ENCODE peak calls at places on chromosomes 12 and 14, in eight cellular contexts. N is tibial nerve, B is thyroid gland, J is adrenal gland, P is psoas muscle, H is SK-N-SH, I is PC-9, Z is DND-41. C is an unnamed sample.

GRCh38 chr12:115440438-115440837 is 756.5 kb upstream of the TBX3 start:
- DNase-seq in B (peak; percentile 8), N (no peak), I (no peak), J (peak; percentile 68), H (no peak), Z (no peak), P (peak; percentile 60), C (peak; percentile 59)

GRCh38 chr14:75280831-75281690 is 2.4 kb downstream of the FOS start:
- DNase-seq in J (peak; percentile 42), Z (no peak), B (no peak), N (peak; percentile 54), H (no peak), I (no peak), P (no peak), C (no peak)

GRCh38 chr12:63792333-63792732 is 12.6 kb downstream of the RXYLT1 start:
- DNase-seq in N (no peak), B (no peak), H (no peak), P (no peak), J (no peak), Z (no peak), I (no peak), C (no peak)

GRCh38 chr12:40692617-40693502 is 621 bp downstream of the CNTN1 start:
- DNase-seq in B (peak; percentile 17), Z (no peak), I (peak; percentile 19), J (no peak), H (peak; percentile 66), P (peak; percentile 16), N (no peak), C (no peak)

GRCh38 chr12:117367006-117367638 is 5.7 kb upstream of the NOS1 start:
- DNase-seq in Z (peak; percentile 73), I (peak; percentile 63), B (peak; percentile 83), N (peak; percentile 74), H (peak; percentile 76), J (peak; percentile 85), P (peak; percentile 54), C (peak; percentile 70)

GRCh38 chr12:126856958-126857357 is 1410.0 kb upstream of the TMEM132C start:
- DNase-seq in I (no peak), J (no peak), H (no peak), N (no peak), B (no peak), P (no peak), Z (no peak), C (no peak)

GRCh38 chr12:30508205-30508967 is 187.3 kb downstream of the IPO8 start:
- DNase-seq in N (no peak), J (no peak), Z (no peak), B (no peak), I (no peak), P (no peak), H (no peak), C (no peak)

GRCh38 chr14:86852530-86852929 is 1140.5 kb downstream of the GALC start:
- DNase-seq in Z (no peak), P (no peak), H (no peak), B (no peak), I (no peak), N (no peak), J (no peak), C (no peak)

GRCh38 chr12:101792046-101792931 is 38.5 kb downstream of the GNPTAB start:
- DNase-seq in Z (no peak), H (peak; percentile 10), J (no peak), P (no peak), N (no peak), B (no peak), I (no peak), C (no peak)

GRCh38 chr14:20381341-20381740 is 32.0 kb downstream of the TEP1 start:
- DNase-seq in Z (no peak), H (no peak), I (no peak), J (no peak), N (no peak), B (no peak), P (no peak), C (no peak)
- H3K36me3 ChIP-seq in Z (peaks cover 91% of the 10 kb centered on the region), H (peaks cover 89% of the 10 kb centered on the region), I (no peaks in the 10 kb centered on the region), J (no peaks in the 10 kb centered on the region), N (peaks cover 10% of the 10 kb centered on the region), B (peaks cover 98% of the 10 kb centered on the region), P (peaks cover 100% of the 10 kb centered on the region), C (peaks cover 87% of the 10 kb centered on the region)

GRCh38 chr14:77140343-77140936 is 1.2 kb downstream of the ZDHHC22 start:
- DNase-seq in I (no peak), J (no peak), B (no peak), P (no peak), H (no peak), N (no peak), Z (no peak), C (no peak)
- H3K27me3 ChIP-seq in I (peaks cover 95% of the 10 kb centered on the region), J (peaks cover 65% of the 10 kb centered on the region), B (peaks cover 27% of the 10 kb centered on the region), P (peaks cover 22% of the 10 kb centered on the region), H (peaks cover 40% of the 10 kb centered on the region), N (peaks cover 97% of the 10 kb centered on the region), Z (no peaks in the 10 kb centered on the region), C (peaks cover 59% of the 10 kb centered on the region)

GRCh38 chr12:132777614-132778013 is 16.0 kb upstream of the ANKLE2 start:
- DNase-seq in J (no peak), N (no peak), Z (no peak), H (no peak), P (no peak), I (no peak), B (no peak), C (no peak)

GRCh38 chr12:132783917-132784531 is 22.4 kb upstream of the ANKLE2 start:
- DNase-seq in I (no peak), J (peak; percentile 56), Z (no peak), H (no peak), P (no peak), N (peak; percentile 29), B (no peak), C (no peak)

GRCh38 chr12:132776816-132777568 is 15.4 kb upstream of the ANKLE2 start:
- DNase-seq in H (no peak), Z (no peak), N (peak; percentile 19), J (peak; percentile 37), B (no peak), P (peak; percentile 45), I (no peak), C (peak; percentile 68)

GRCh38 chr12:132781938-132782337 is 20.3 kb upstream of the ANKLE2 start:
- DNase-seq in N (no peak), Z (no peak), H (no peak), B (no peak), P (no peak), J (no peak), I (no peak), C (no peak)

GRCh38 chr12:132779781-132780353 is 18.2 kb upstream of the ANKLE2 start:
- DNase-seq in Z (no peak), N (no peak), H (no peak), I (no peak), P (no peak), J (no peak), B (no peak), C (no peak)
- H3K36me3 ChIP-seq in Z (peaks cover 86% of the 10 kb centered on the region), N (peaks cover 2% of the 10 kb centered on the region), H (peaks cover 72% of the 10 kb centered on the region), I (peaks cover 13% of the 10 kb centered on the region), P (peaks cover 84% of the 10 kb centered on the region), J (no peaks in the 10 kb centered on the region), B (peaks cover 84% of the 10 kb centered on the region), C (peaks cover 76% of the 10 kb centered on the region)

GRCh38 chr12:109718390-109718789 is 4.8 kb downstream of the FAM222A start:
- DNase-seq in P (no peak), Z (no peak), H (peak; percentile 52), N (no peak), B (no peak), J (peak; percentile 34), I (no peak), C (no peak)
- H3K27me3 ChIP-seq in P (no peaks in the 10 kb centered on the region), Z (peaks cover 11% of the 10 kb centered on the region), H (no peaks in the 10 kb centered on the region), N (peaks cover 25% of the 10 kb centered on the region), B (no peaks in the 10 kb centered on the region), J (no peaks in the 10 kb centered on the region), I (no peaks in the 10 kb centered on the region), C (peaks cover 33% of the 10 kb centered on the region)

GRCh38 chr12:14871247-14871646 is 14.4 kb downstream of the MGP start:
- DNase-seq in B (no peak), I (no peak), H (no peak), J (no peak), N (no peak), P (no peak), Z (no peak), C (no peak)

GRCh38 chr12:14873440-14874185 is 12.0 kb downstream of the MGP start:
- DNase-seq in J (no peak), B (no peak), P (no peak), H (no peak), N (no peak), I (no peak), Z (no peak), C (no peak)

GRCh38 chr12:14874882-14875281 is 10.8 kb downstream of the MGP start:
- DNase-seq in P (no peak), J (no peak), I (no peak), N (no peak), Z (no peak), H (no peak), B (no peak), C (no peak)

GRCh38 chr12:14868916-14869315 is 16.7 kb downstream of the MGP start:
- DNase-seq in H (no peak), Z (no peak), N (no peak), P (no peak), B (no peak), I (peak; percentile 84), J (peak; percentile 48), C (peak; percentile 25)

GRCh38 chr12:14871886-14872285 is 13.8 kb downstream of the MGP start:
- DNase-seq in J (no peak), H (no peak), N (no peak), P (no peak), I (no peak), Z (no peak), B (no peak), C (no peak)
- H3K36me3 ChIP-seq in J (no peaks in the 10 kb centered on the region), H (no peaks in the 10 kb centered on the region), N (no peaks in the 10 kb centered on the region), P (no peaks in the 10 kb centered on the region), I (no peaks in the 10 kb centered on the region), Z (no peaks in the 10 kb centered on the region), B (no peaks in the 10 kb centered on the region), C (no peaks in the 10 kb centered on the region)

GRCh38 chr14:69571879-69572633 is 2.6 kb downstream of the CCDC177 start:
- DNase-seq in J (peak; percentile 31), I (peak; percentile 41), N (no peak), H (peak; percentile 84), P (peak; percentile 28), Z (no peak), B (peak; percentile 34), C (no peak)
- H3K27me3 ChIP-seq in J (peaks cover 68% of the 10 kb centered on the region), I (peaks cover 36% of the 10 kb centered on the region), N (peaks cover 97% of the 10 kb centered on the region), H (peaks cover 30% of the 10 kb centered on the region), P (peaks cover 26% of the 10 kb centered on the region), Z (peaks cover 11% of the 10 kb centered on the region), B (peaks cover 19% of the 10 kb centered on the region), C (peaks cover 49% of the 10 kb centered on the region)

DNA sequence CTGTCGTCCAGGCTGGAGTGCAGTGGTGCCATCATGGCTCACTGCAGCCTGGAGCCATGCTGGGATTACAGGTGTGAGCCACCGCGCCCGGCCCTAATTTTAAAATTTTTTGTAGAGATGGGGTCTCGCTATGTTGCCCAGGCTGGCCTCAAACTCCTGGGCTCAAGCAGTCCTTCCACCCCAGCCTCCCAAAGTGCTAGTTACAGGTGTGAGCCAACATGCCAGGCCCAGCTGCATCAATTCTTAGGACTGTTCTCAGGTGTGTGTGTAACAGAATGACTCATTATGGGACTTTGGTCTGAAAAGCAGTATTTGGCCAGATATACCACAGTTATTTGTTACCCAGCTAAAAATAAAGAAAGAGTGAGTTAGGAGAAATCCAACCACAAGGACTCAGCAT is 17.4 kb downstream of the LETMD1 start:
- DNase-seq in I (no peak), P (no peak), H (no peak), J (no peak), Z (no peak), N (no peak), B (no peak), C (no peak)
- H3K36me3 ChIP-seq in I (peaks cover 14% of the 10 kb centered on the region), P (peaks cover 93% of the 10 kb centered on the region), H (peaks cover 69% of the 10 kb centered on the region), J (no peaks in the 10 kb centered on the region), Z (peaks cover 83% of the 10 kb centered on the region), N (no peaks in the 10 kb centered on the region), B (peaks cover 65% of the 10 kb centered on the region), C (peaks cover 77% of the 10 kb centered on the region)

GRCh38 chr12:106359620-106360399 is 2.3 kb downstream of the POLR3B start:
- DNase-seq in P (no peak), I (no peak), Z (no peak), B (no peak), H (no peak), J (no peak), N (no peak), C (no peak)
- H3K27me3 ChIP-seq in P (no peaks in the 10 kb centered on the region), I (no peaks in the 10 kb centered on the region), Z (no peaks in the 10 kb centered on the region), B (no peaks in the 10 kb centered on the region), H (no peaks in the 10 kb centered on the region), J (no peaks in the 10 kb centered on the region), N (no peaks in the 10 kb centered on the region), C (no peaks in the 10 kb centered on the region)